ENCODE peak calls at places on chromosomes 7 and 10, in four cellular contexts. One of them, this sample, is unnamed.

GRCh38 chr10:47173929-47174442 is 126.0 kb upstream of the GDF10 start:
- DNase-seq in sigmoid colon: no peak
- DNase-seq in SK-N-SH: no peak
- DNase-seq in GM12878: no peak
- DNase-seq in this sample: no peak

GRCh38 chr7:102933763-102934162 is 21.0 kb downstream of the LRRC17 start:
- DNase-seq in sigmoid colon: peak; percentile 88
- DNase-seq in SK-N-SH: peak; percentile 48
- DNase-seq in GM12878: no peak
- DNase-seq in this sample: peak; percentile 27

GRCh38 chr10:64062793-64063192 is 541.6 kb downstream of the REEP3 start:
- DNase-seq in sigmoid colon: no peak
- DNase-seq in SK-N-SH: no peak
- DNase-seq in GM12878: no peak
- DNase-seq in this sample: no peak

GRCh38 chr7:19772858-19773337 is 519 bp downstream of the TMEM196 start:
- DNase-seq in sigmoid colon: no peak
- DNase-seq in SK-N-SH: peak; percentile 17
- DNase-seq in GM12878: no peak
- DNase-seq in this sample: no peak

GRCh38 chr7:105617280-105618015 is 36.2 kb upstream of the EFCAB10 start:
- DNase-seq in sigmoid colon: peak; percentile 25
- DNase-seq in SK-N-SH: no peak
- DNase-seq in GM12878: no peak
- DNase-seq in this sample: no peak

GRCh38 chr7:66518151-66518691 is 110.5 kb upstream of the KCTD7 start:
- DNase-seq in sigmoid colon: peak; percentile 67
- DNase-seq in SK-N-SH: no peak
- DNase-seq in GM12878: no peak
- DNase-seq in this sample: no peak

GRCh38 chr10:89391882-89392756 is at the start of gene IFIT1:
- DNase-seq in sigmoid colon: peak; percentile 81
- DNase-seq in SK-N-SH: peak; percentile 55
- DNase-seq in GM12878: peak; percentile 80
- DNase-seq in this sample: peak; percentile 59

GRCh38 chr10:72597897-72598296 is 28.0 kb downstream of the MICU1 start:
- DNase-seq in sigmoid colon: no peak
- DNase-seq in SK-N-SH: no peak
- DNase-seq in GM12878: peak; percentile 7
- DNase-seq in this sample: no peak

GRCh38 chr7:155543926-155544325 is 2.4 kb downstream of the CNPY1 start:
- DNase-seq in sigmoid colon: no peak
- DNase-seq in SK-N-SH: no peak
- DNase-seq in GM12878: no peak
- DNase-seq in this sample: no peak

GRCh38 chr10:79102056-79102874 is 33.5 kb downstream of the ZMIZ1 start:
- DNase-seq in sigmoid colon: peak; percentile 93
- DNase-seq in SK-N-SH: peak; percentile 70
- DNase-seq in GM12878: no peak
- DNase-seq in this sample: peak; percentile 64

GRCh38 chr10:91162495-91163268 is 57.8 kb upstream of the PCGF5 start:
- DNase-seq in sigmoid colon: peak; percentile 90
- DNase-seq in SK-N-SH: peak; percentile 85
- DNase-seq in GM12878: no peak
- DNase-seq in this sample: peak; percentile 79

GRCh38 chr10:132063432-132063831 is 2.3 kb upstream of the JAKMIP3 start:
- DNase-seq in sigmoid colon: no peak
- DNase-seq in SK-N-SH: no peak
- DNase-seq in GM12878: no peak
- DNase-seq in this sample: no peak

GRCh38 chr10:102065561-102066420 is 642 bp downstream of the HPS6 start:
- DNase-seq in sigmoid colon: peak; percentile 68
- DNase-seq in SK-N-SH: peak; percentile 79
- DNase-seq in GM12878: no peak
- DNase-seq in this sample: peak; percentile 35

GRCh38 chr10:92690211-92691041 is 671 bp downstream of the HHEX start:
- DNase-seq in sigmoid colon: peak; percentile 80
- DNase-seq in SK-N-SH: peak; percentile 59
- DNase-seq in GM12878: no peak
- DNase-seq in this sample: peak; percentile 61

GRCh38 chr10:15856328-15857000 is 3.8 kb downstream of the MINDY3 start:
- DNase-seq in sigmoid colon: no peak
- DNase-seq in SK-N-SH: peak; percentile 21
- DNase-seq in GM12878: no peak
- DNase-seq in this sample: no peak

GRCh38 chr10:132265878-132266496 is 41.8 kb downstream of the STK32C start:
- DNase-seq in sigmoid colon: no peak
- DNase-seq in SK-N-SH: no peak
- DNase-seq in GM12878: no peak
- DNase-seq in this sample: no peak

GRCh38 chr10:123153486-123154091 is 613 bp upstream of the BUB3 start:
- DNase-seq in sigmoid colon: no peak
- DNase-seq in SK-N-SH: no peak
- DNase-seq in GM12878: no peak
- DNase-seq in this sample: no peak

GRCh38 chr10:88913803-88914202 is 33.8 kb downstream of the STAMBPL1 start:
- DNase-seq in sigmoid colon: no peak
- DNase-seq in SK-N-SH: peak; percentile 20
- DNase-seq in GM12878: no peak
- DNase-seq in this sample: no peak

GRCh38 chr7:155998328-155998691 is 186.0 kb upstream of the SHH start:
- DNase-seq in sigmoid colon: no peak
- DNase-seq in SK-N-SH: no peak
- DNase-seq in GM12878: no peak
- DNase-seq in this sample: no peak

GRCh38 chr10:33521062-33521461 is 186.6 kb upstream of the NRP1 start:
- DNase-seq in sigmoid colon: no peak
- DNase-seq in SK-N-SH: no peak
- DNase-seq in GM12878: no peak
- DNase-seq in this sample: no peak

GRCh38 chr7:137754076-137754851 is 92.5 kb downstream of the DGKI start:
- DNase-seq in sigmoid colon: no peak
- DNase-seq in SK-N-SH: no peak
- DNase-seq in GM12878: peak; percentile 27
- DNase-seq in this sample: no peak

GRCh38 chr10:127500098-127500497 is 49.0 kb upstream of the NPS start:
- DNase-seq in sigmoid colon: no peak
- DNase-seq in SK-N-SH: no peak
- DNase-seq in GM12878: no peak
- DNase-seq in this sample: no peak

GRCh38 chr7:92797693-92798092 is 38.7 kb downstream of the CDK6 start:
- DNase-seq in sigmoid colon: no peak
- DNase-seq in SK-N-SH: no peak
- DNase-seq in GM12878: no peak
- DNase-seq in this sample: no peak

DNA sequence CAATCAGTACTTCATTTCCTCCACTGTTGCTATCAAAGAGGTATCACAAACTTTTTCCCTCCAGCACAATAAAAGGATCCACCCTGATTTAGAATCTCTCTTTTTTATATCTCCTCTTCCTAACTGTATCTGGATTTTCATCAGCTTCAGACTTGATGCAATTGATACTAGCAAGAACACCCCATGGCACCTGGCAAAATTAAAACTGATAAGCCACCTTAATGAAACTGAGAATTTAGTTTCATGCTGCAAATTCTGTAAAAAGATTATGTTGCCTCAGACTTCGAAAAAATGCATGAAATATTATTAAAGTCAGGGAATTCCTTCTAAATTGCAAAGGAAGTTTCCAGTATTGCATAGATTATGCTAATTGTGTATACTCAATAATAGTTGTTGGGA is 277.0 kb downstream of the HDAC9 start:
- DNase-seq in sigmoid colon: no peak
- DNase-seq in SK-N-SH: no peak
- DNase-seq in GM12878: no peak
- DNase-seq in this sample: no peak
- TF ChIP-seq CTCF in sigmoid colon: no peak
- TF ChIP-seq CTCF in SK-N-SH: no peak
- TF ChIP-seq CTCF in GM12878: no peak
- TF ChIP-seq CTCF in this sample: no peak

GRCh38 chr7:28408105-28408973 is 4.0 kb upstream of the CREB5 start:
- DNase-seq in sigmoid colon: peak; percentile 90
- DNase-seq in SK-N-SH: peak; percentile 31
- DNase-seq in GM12878: no peak
- DNase-seq in this sample: peak; percentile 14

GRCh38 chr7:28409716-28410627 is 2.3 kb upstream of the CREB5 start:
- DNase-seq in sigmoid colon: peak; percentile 84
- DNase-seq in SK-N-SH: peak; percentile 76
- DNase-seq in GM12878: no peak
- DNase-seq in this sample: peak; percentile 18

GRCh38 chr7:28411876-28412662 is at the start of gene CREB5:
- DNase-seq in sigmoid colon: no peak
- DNase-seq in SK-N-SH: no peak
- DNase-seq in GM12878: no peak
- DNase-seq in this sample: no peak

GRCh38 chr7:28408974-28409715 is 3.2 kb upstream of the CREB5 start:
- DNase-seq in sigmoid colon: peak; percentile 99
- DNase-seq in SK-N-SH: peak; percentile 95
- DNase-seq in GM12878: no peak
- DNase-seq in this sample: peak; percentile 83

GRCh38 chr7:28410628-28411578 is 1.4 kb upstream of the CREB5 start:
- DNase-seq in sigmoid colon: peak; percentile 85
- DNase-seq in SK-N-SH: peak; percentile 57
- DNase-seq in GM12878: no peak
- DNase-seq in this sample: peak; percentile 23
- TF ChIP-seq POLR2AphosphoS5 in sigmoid colon: peak; percentile 40
- TF ChIP-seq POLR2AphosphoS5 in SK-N-SH: no peak
- TF ChIP-seq POLR2AphosphoS5 in GM12878: peak; percentile 57
- TF ChIP-seq POLR2AphosphoS5 in this sample: no peak

GRCh38 chr7:43929529-43930457 is 3.6 kb downstream of the UBE2D4 start:
- DNase-seq in sigmoid colon: peak; percentile 8
- DNase-seq in SK-N-SH: peak; percentile 67
- DNase-seq in GM12878: no peak
- DNase-seq in this sample: no peak

GRCh38 chr7:43921423-43921822 is 4.8 kb upstream of the UBE2D4 start:
- DNase-seq in sigmoid colon: no peak
- DNase-seq in SK-N-SH: no peak
- DNase-seq in GM12878: no peak
- DNase-seq in this sample: no peak

GRCh38 chr7:43927810-43928209 is 1.6 kb downstream of the UBE2D4 start:
- DNase-seq in sigmoid colon: no peak
- DNase-seq in SK-N-SH: no peak
- DNase-seq in GM12878: no peak
- DNase-seq in this sample: no peak

GRCh38 chr7:43922726-43923125 is 3.5 kb upstream of the UBE2D4 start:
- DNase-seq in sigmoid colon: no peak
- DNase-seq in SK-N-SH: no peak
- DNase-seq in GM12878: no peak
- DNase-seq in this sample: no peak

GRCh38 chr7:43926193-43927043 is at the start of gene UBE2D4:
- DNase-seq in sigmoid colon: peak; percentile 93
- DNase-seq in SK-N-SH: peak; percentile 97
- DNase-seq in GM12878: peak; percentile 51
- DNase-seq in this sample: peak; percentile 95
- TF ChIP-seq EP300 in sigmoid colon: no peak
- TF ChIP-seq EP300 in SK-N-SH: no peak
- TF ChIP-seq EP300 in GM12878: no peak
- TF ChIP-seq EP300 in this sample: no peak

GRCh38 chr10:86347856-86348255 is 18.7 kb downstream of the GRID1 start:
- DNase-seq in sigmoid colon: peak; percentile 42
- DNase-seq in SK-N-SH: no peak
- DNase-seq in GM12878: no peak
- DNase-seq in this sample: no peak

GRCh38 chr10:86349940-86350630 is 16.5 kb downstream of the GRID1 start:
- DNase-seq in sigmoid colon: no peak
- DNase-seq in SK-N-SH: no peak
- DNase-seq in GM12878: no peak
- DNase-seq in this sample: no peak

GRCh38 chr10:86346794-86347665 is 19.6 kb downstream of the GRID1 start:
- DNase-seq in sigmoid colon: peak; percentile 41
- DNase-seq in SK-N-SH: no peak
- DNase-seq in GM12878: no peak
- DNase-seq in this sample: no peak

GRCh38 chr10:86349474-86349873 is 17.1 kb downstream of the GRID1 start:
- DNase-seq in sigmoid colon: no peak
- DNase-seq in SK-N-SH: peak; percentile 70
- DNase-seq in GM12878: no peak
- DNase-seq in this sample: no peak

DNA sequence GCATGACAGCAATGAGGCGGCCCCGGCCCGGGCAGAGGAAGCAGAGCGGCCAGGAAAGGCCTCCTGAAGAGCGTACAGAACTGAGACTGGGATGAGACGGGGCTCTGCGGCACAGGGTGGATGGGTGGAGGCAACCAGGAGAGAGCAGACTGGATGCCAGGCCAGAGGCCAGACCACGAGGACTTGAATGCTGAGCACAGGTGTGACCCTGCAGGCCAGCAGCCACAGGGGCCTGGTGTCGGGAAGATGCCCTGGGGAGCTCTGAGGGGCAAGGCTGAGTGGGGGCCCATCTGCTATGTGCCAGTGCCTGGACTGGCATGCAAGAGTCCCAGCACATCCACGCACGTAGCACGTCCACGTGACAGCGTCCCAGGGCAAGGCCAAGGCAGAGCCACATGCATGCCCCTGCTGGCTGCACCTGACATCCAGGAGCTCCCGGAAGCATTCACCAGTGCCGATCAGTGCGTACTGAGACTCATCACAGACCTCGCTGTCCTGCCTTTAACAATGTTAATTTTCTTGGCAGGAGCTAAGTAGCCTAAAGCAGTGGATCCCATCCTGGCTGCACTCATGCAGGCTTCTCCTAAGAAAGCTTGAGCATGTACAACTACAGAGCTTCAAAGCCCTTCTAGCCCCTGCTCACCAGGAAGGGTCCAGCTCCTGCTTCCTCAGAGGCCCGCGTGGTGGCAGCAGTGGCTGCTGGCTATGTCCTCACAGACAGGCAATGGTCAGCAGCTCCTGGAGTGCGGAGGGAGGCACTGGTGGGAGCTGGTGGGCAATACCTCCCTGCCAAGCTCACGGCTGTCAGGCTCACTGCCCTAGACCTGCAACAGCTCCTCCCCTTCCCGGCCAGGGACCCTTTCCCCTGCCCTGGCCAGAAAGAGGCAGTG is 18.0 kb downstream of the GRID1 start:
- DNase-seq in sigmoid colon: peak; percentile 46
- DNase-seq in SK-N-SH: peak; percentile 71
- DNase-seq in GM12878: no peak
- DNase-seq in this sample: no peak
- TF ChIP-seq CTCF in sigmoid colon: no peak
- TF ChIP-seq CTCF in SK-N-SH: peak; percentile 24
- TF ChIP-seq CTCF in GM12878: no peak
- TF ChIP-seq CTCF in this sample: no peak

This sample was measured in transverse colon.